ENCODE peak calls at places on chromosomes 3 and 15, in nine cellular contexts. N is endothelial cell, C is AG10803, I is heart left ventricle, P is left lung, E is activated B cell treated with CpG ODN at 0.5 μM for 24 hours, G is right atrium auricular region, R is tibial artery, D is Caco-2. H is an unnamed sample.
A peak's percentile ranks its signal among the peaks of the same experiment; 100 is the strongest.

GRCh38 chr3:76554717-76555116 is 485.2 kb upstream of the ROBO2 start:
- DNase-seq in N (no peak), C (peak; percentile 24), I (no peak), P (no peak), E (no peak), G (no peak), R (peak; percentile 60), D (no peak), H (no peak)

GRCh38 chr15:85941186-85941855 is 138.3 kb upstream of the AGBL1 start:
- DNase-seq in N (no peak), C (peak; percentile 15), I (no peak), P (peak; percentile 68), E (no peak), G (no peak), R (no peak), D (no peak), H (no peak)

GRCh38 chr3:176351408-176351807 is 845.9 kb downstream of the TBL1XR1 start:
- DNase-seq in N (no peak), C (peak; percentile 56), I (no peak), P (no peak), E (no peak), G (no peak), R (no peak), D (no peak), H (no peak)

GRCh38 chr15:31470756-31471155 is 144.1 kb downstream of the KLF13 start:
- DNase-seq in N (no peak), C (no peak), I (no peak), P (no peak), E (no peak), G (peak; percentile 32), R (no peak), D (no peak), H (no peak)

GRCh38 chr3:23232016-23232415 is 28.9 kb downstream of the UBE2E2 start:
- DNase-seq in N (no peak), C (peak; percentile 71), I (no peak), P (no peak), E (no peak), G (no peak), R (no peak), D (no peak), H (no peak)

GRCh38 chr3:28347374-28348285 is 891 bp upstream of the ZCWPW2 start:
- DNase-seq in N (no peak), C (peak; percentile 90), I (no peak), P (no peak), E (no peak), G (no peak), R (no peak), D (peak; percentile 11), H (no peak)

GRCh38 chr15:84600331-84600686 is 500 bp upstream of the ZSCAN2 start:
- DNase-seq in N (peak; percentile 58), C (peak; percentile 77), I (peak; percentile 89), P (peak; percentile 90), E (no peak), G (peak; percentile 94), R (peak; percentile 88), D (peak; percentile 87), H (peak; percentile 75)

GRCh38 chr15:91529534-91529933 is 324.0 kb upstream of the SLCO3A1 start:
- DNase-seq in N (no peak), C (no peak), I (no peak), P (no peak), E (no peak), G (no peak), R (no peak), D (no peak), H (no peak)

GRCh38 chr15:67024322-67024997 is 40.9 kb upstream of the SMAD3 start:
- DNase-seq in N (no peak), C (peak; percentile 96), I (peak; percentile 80), P (peak; percentile 83), E (no peak), G (peak; percentile 91), R (peak; percentile 89), D (peak; percentile 66), H (peak; percentile 90)

GRCh38 chr15:68586274-68586961 is 7.6 kb downstream of the CORO2B start:
- DNase-seq in N (no peak), C (peak; percentile 64), I (peak; percentile 9), P (no peak), E (no peak), G (no peak), R (no peak), D (peak; percentile 20), H (no peak)

GRCh38 chr15:42914728-42915497 is 5.7 kb downstream of the TTBK2 start:
- DNase-seq in N (no peak), C (no peak), I (no peak), P (no peak), E (no peak), G (no peak), R (no peak), D (no peak), H (no peak)

GRCh38 chr15:42908538-42908937 is 12.0 kb downstream of the TTBK2 start:
- DNase-seq in N (no peak), C (no peak), I (no peak), P (no peak), E (no peak), G (no peak), R (no peak), D (no peak), H (no peak)

GRCh38 chr15:42915654-42916053 is 4.9 kb downstream of the TTBK2 start:
- DNase-seq in N (no peak), C (no peak), I (no peak), P (no peak), E (no peak), G (no peak), R (no peak), D (no peak), H (no peak)

DNA sequence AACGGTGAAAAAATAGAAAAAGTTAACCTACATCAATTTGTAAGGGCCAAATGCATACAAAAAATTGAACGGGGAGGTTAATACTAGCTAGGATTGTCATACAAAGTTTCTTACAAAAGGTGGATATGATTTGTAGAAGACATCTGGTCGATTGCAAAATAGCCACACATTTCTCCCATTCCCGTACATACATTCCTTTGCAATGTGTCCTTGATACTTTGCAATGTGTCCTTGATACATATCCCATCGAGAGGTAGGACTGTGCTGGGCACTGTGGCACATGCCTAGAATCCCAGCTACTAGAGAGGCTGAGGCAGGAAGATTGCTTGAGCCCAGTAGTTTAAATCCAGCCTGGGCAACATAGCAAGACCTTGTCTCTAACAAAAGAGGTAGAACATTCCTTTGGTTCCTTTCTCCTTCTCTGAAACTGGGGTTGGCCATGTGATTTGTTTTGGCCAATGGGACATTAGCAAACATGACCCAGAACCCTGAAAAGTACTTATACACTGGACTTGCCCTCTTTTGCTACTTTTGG is 9.5 kb downstream of the TTBK2 start:
- DNase-seq in N (no peak), C (peak; percentile 91), I (no peak), P (no peak), E (no peak), G (no peak), R (no peak), D (no peak), H (no peak)
- TF ChIP-seq CTCF in N (no peak), C (no peak), I (no peak), P (no peak), E (no peak), G (no peak), R (no peak), D (no peak), H (no peak)

GRCh38 chr3:109687626-109688025 is 350.3 kb upstream of the DPPA4 start:
- DNase-seq in N (no peak), C (peak; percentile 6), I (no peak), P (no peak), E (no peak), G (no peak), R (no peak), D (no peak), H (no peak)

GRCh38 chr3:109679672-109680071 is 342.3 kb upstream of the DPPA4 start:
- DNase-seq in N (no peak), C (no peak), I (no peak), P (no peak), E (no peak), G (no peak), R (no peak), D (no peak), H (no peak)

GRCh38 chr3:109685084-109686079 is 348.0 kb upstream of the DPPA4 start:
- DNase-seq in N (no peak), C (peak; percentile 97), I (peak; percentile 70), P (peak; percentile 83), E (no peak), G (peak; percentile 92), R (peak; percentile 91), D (no peak), H (no peak)

GRCh38 chr3:109678600-109678999 is 341.3 kb upstream of the DPPA4 start:
- DNase-seq in N (no peak), C (no peak), I (no peak), P (no peak), E (no peak), G (no peak), R (no peak), D (no peak), H (no peak)

DNA sequence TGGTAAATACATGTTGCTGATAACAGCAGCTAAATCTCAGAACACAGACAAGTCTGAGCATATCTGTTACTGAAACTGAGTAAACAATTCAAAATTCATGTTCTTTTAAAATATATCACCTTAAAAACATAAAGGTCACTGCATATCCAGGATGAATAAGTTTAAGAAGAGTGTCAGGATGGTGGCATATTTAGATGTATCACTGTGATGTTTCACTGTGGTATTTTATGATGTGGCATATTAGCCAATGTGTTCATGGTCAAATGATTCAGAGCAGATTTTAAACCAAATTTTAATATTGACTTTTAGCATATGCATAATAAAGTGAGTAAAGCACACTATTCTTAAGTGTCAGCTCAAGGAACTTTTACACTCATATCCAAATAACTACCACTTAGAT is 346.4 kb upstream of the DPPA4 start:
- DNase-seq in N (no peak), C (no peak), I (no peak), P (no peak), E (no peak), G (no peak), R (no peak), D (no peak), H (no peak)
- TF ChIP-seq CTCF in N (no peak), C (no peak), I (no peak), P (no peak), E (no peak), G (no peak), R (no peak), D (no peak), H (no peak)

DNA sequence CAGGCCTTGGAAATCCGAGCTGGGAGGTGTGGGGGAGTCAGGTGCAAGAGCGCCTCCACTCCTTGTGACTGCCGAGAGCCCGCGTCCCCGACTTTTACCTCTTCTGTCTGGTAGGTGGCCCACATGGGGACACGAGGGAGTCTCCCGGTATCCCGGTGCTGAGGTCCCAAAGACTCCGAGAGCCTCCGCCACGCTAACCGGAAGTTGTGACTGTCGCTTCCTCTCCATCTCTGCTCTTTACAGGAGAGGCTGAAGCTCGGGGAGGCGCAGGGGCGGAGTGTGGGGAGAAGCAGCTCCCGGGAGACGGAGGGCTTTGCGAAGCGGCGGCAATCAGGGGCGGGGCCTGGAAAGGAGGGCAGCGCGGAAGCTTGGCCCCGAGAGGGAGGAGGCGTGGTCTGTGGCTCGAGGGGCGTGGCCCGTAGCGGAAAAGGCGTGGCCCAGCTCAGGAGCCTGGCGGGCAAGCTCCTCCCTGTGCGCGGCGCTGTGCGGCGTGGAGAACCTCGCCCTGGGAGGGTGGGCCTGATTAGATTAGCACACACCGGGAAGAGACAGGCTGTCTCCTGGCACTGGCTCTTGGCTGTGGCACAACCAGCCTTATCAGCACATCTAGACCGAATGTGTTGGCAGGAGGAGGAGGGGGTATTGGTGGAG is 143.9 kb downstream of the GABRB3 start:
- DNase-seq in N (no peak), C (peak; percentile 71), I (peak; percentile 87), P (peak; percentile 36), E (no peak), G (no peak), R (no peak), D (no peak), H (no peak)
- TF ChIP-seq CTCF in N (no peak), C (no peak), I (no peak), P (no peak), E (no peak), G (no peak), R (no peak), D (no peak), H (no peak)

GRCh38 chr3:148092624-148093194 is 605.0 kb upstream of the AGTR1 start:
- DNase-seq in N (no peak), C (no peak), I (no peak), P (no peak), E (no peak), G (no peak), R (no peak), D (no peak), H (no peak)
- TF ChIP-seq CTCF in N (no peak), C (no peak), I (no peak), P (no peak), E (no peak), G (no peak), R (no peak), D (no peak), H (no peak)